ENCODE peak calls at places on chromosome 11, in nine cellular contexts. One of them, this sample, is unnamed.

GRCh38 chr11:1138053-1138452 is 19.7 kb upstream of the MUC5AC start:
- DNase-seq in heart right ventricle: no peak
- DNase-seq in heart left ventricle: no peak
- DNase-seq in cardiac muscle cell: no peak
- DNase-seq in neural progenitor cell: no peak
- DNase-seq in tibial artery: no peak
- DNase-seq in IMR-90: peak; percentile 82
- DNase-seq in Caco-2: no peak
- DNase-seq in transverse colon: no peak
- DNase-seq in this sample: no peak

GRCh38 chr11:35138606-35138948 is 394 bp upstream of the CD44 start:
- DNase-seq in heart right ventricle: no peak
- DNase-seq in heart left ventricle: no peak
- DNase-seq in cardiac muscle cell: peak; percentile 16
- DNase-seq in neural progenitor cell: no peak
- DNase-seq in tibial artery: no peak
- DNase-seq in IMR-90: no peak
- DNase-seq in Caco-2: no peak
- DNase-seq in transverse colon: no peak
- DNase-seq in this sample: no peak

GRCh38 chr11:74311352-74311926 is at the start of gene P4HA3:
- DNase-seq in heart right ventricle: peak; percentile 75
- DNase-seq in heart left ventricle: peak; percentile 68
- DNase-seq in cardiac muscle cell: peak; percentile 68
- DNase-seq in neural progenitor cell: peak; percentile 84
- DNase-seq in tibial artery: peak; percentile 55
- DNase-seq in IMR-90: peak; percentile 28
- DNase-seq in Caco-2: peak; percentile 86
- DNase-seq in transverse colon: peak; percentile 66
- DNase-seq in this sample: peak; percentile 24

GRCh38 chr11:104912102-104912501 is 13.8 kb upstream of the CASP12 start:
- DNase-seq in heart right ventricle: no peak
- DNase-seq in heart left ventricle: no peak
- DNase-seq in cardiac muscle cell: no peak
- DNase-seq in neural progenitor cell: no peak
- DNase-seq in tibial artery: no peak
- DNase-seq in IMR-90: no peak
- DNase-seq in Caco-2: no peak
- DNase-seq in transverse colon: no peak
- DNase-seq in this sample: no peak

GRCh38 chr11:109940816-109941215 is 152.4 kb upstream of the ZC3H12C start:
- DNase-seq in heart right ventricle: no peak
- DNase-seq in heart left ventricle: no peak
- DNase-seq in cardiac muscle cell: no peak
- DNase-seq in neural progenitor cell: no peak
- DNase-seq in tibial artery: no peak
- DNase-seq in IMR-90: peak; percentile 97
- DNase-seq in Caco-2: no peak
- DNase-seq in transverse colon: no peak
- DNase-seq in this sample: no peak

GRCh38 chr11:114172055-114172861 is 112.7 kb downstream of the ZBTB16 start:
- DNase-seq in heart right ventricle: no peak
- DNase-seq in heart left ventricle: no peak
- DNase-seq in cardiac muscle cell: no peak
- DNase-seq in neural progenitor cell: no peak
- DNase-seq in tibial artery: no peak
- DNase-seq in IMR-90: no peak
- DNase-seq in Caco-2: no peak
- DNase-seq in transverse colon: no peak
- DNase-seq in this sample: no peak

GRCh38 chr11:68312117-68312779 is at the start of gene LRP5:
- DNase-seq in heart right ventricle: no peak
- DNase-seq in heart left ventricle: peak; percentile 46
- DNase-seq in cardiac muscle cell: peak; percentile 71
- DNase-seq in neural progenitor cell: peak; percentile 73
- DNase-seq in tibial artery: no peak
- DNase-seq in IMR-90: peak; percentile 10
- DNase-seq in Caco-2: peak; percentile 58
- DNase-seq in transverse colon: peak; percentile 59
- DNase-seq in this sample: no peak

GRCh38 chr11:116691779-116692178 is 81.0 kb downstream of the BUD13 start:
- DNase-seq in heart right ventricle: peak; percentile 25
- DNase-seq in heart left ventricle: no peak
- DNase-seq in cardiac muscle cell: peak; percentile 63
- DNase-seq in neural progenitor cell: peak; percentile 75
- DNase-seq in tibial artery: no peak
- DNase-seq in IMR-90: peak; percentile 6
- DNase-seq in Caco-2: peak; percentile 78
- DNase-seq in transverse colon: peak; percentile 44
- DNase-seq in this sample: no peak

GRCh38 chr11:112780351-112781043 is 180.7 kb upstream of the NCAM1 start:
- DNase-seq in heart right ventricle: peak; percentile 61
- DNase-seq in heart left ventricle: peak; percentile 63
- DNase-seq in cardiac muscle cell: no peak
- DNase-seq in neural progenitor cell: no peak
- DNase-seq in tibial artery: no peak
- DNase-seq in IMR-90: peak; percentile 5
- DNase-seq in Caco-2: no peak
- DNase-seq in transverse colon: no peak
- DNase-seq in this sample: no peak

GRCh38 chr11:8068605-8069221 is 12.3 kb upstream of the TUB start:
- DNase-seq in heart right ventricle: peak; percentile 50
- DNase-seq in heart left ventricle: peak; percentile 72
- DNase-seq in cardiac muscle cell: peak; percentile 55
- DNase-seq in neural progenitor cell: no peak
- DNase-seq in tibial artery: peak; percentile 78
- DNase-seq in IMR-90: peak; percentile 91
- DNase-seq in Caco-2: no peak
- DNase-seq in transverse colon: peak; percentile 20
- DNase-seq in this sample: peak; percentile 62

GRCh38 chr11:61728940-61729219 is 23.6 kb upstream of the MYRF start:
- DNase-seq in heart right ventricle: no peak
- DNase-seq in heart left ventricle: no peak
- DNase-seq in cardiac muscle cell: no peak
- DNase-seq in neural progenitor cell: no peak
- DNase-seq in tibial artery: no peak
- DNase-seq in IMR-90: peak; percentile 50
- DNase-seq in Caco-2: no peak
- DNase-seq in transverse colon: no peak
- DNase-seq in this sample: no peak

GRCh38 chr11:66981976-66982578 is 7.0 kb downstream of the C11orf86 start:
- DNase-seq in heart right ventricle: peak; percentile 84
- DNase-seq in heart left ventricle: peak; percentile 91
- DNase-seq in cardiac muscle cell: no peak
- DNase-seq in neural progenitor cell: no peak
- DNase-seq in tibial artery: peak; percentile 90
- DNase-seq in IMR-90: peak; percentile 91
- DNase-seq in Caco-2: no peak
- DNase-seq in transverse colon: peak; percentile 89
- DNase-seq in this sample: peak; percentile 83

GRCh38 chr11:63919267-63920125 is 2.5 kb upstream of the RCOR2 start:
- DNase-seq in heart right ventricle: peak; percentile 75
- DNase-seq in heart left ventricle: peak; percentile 68
- DNase-seq in cardiac muscle cell: peak; percentile 79
- DNase-seq in neural progenitor cell: peak; percentile 94
- DNase-seq in tibial artery: no peak
- DNase-seq in IMR-90: no peak
- DNase-seq in Caco-2: no peak
- DNase-seq in transverse colon: peak; percentile 50
- DNase-seq in this sample: no peak

GRCh38 chr11:115944596-115944995 is 440.4 kb upstream of the CADM1 start:
- DNase-seq in heart right ventricle: no peak
- DNase-seq in heart left ventricle: no peak
- DNase-seq in cardiac muscle cell: no peak
- DNase-seq in neural progenitor cell: no peak
- DNase-seq in tibial artery: no peak
- DNase-seq in IMR-90: no peak
- DNase-seq in Caco-2: no peak
- DNase-seq in transverse colon: no peak
- DNase-seq in this sample: no peak

GRCh38 chr11:75840560-75840959 is 25.6 kb downstream of the UVRAG start:
- DNase-seq in heart right ventricle: no peak
- DNase-seq in heart left ventricle: no peak
- DNase-seq in cardiac muscle cell: no peak
- DNase-seq in neural progenitor cell: no peak
- DNase-seq in tibial artery: no peak
- DNase-seq in IMR-90: no peak
- DNase-seq in Caco-2: no peak
- DNase-seq in transverse colon: no peak
- DNase-seq in this sample: no peak

GRCh38 chr11:72523991-72524390 is 89.7 kb upstream of the CLPB start:
- DNase-seq in heart right ventricle: no peak
- DNase-seq in heart left ventricle: no peak
- DNase-seq in cardiac muscle cell: no peak
- DNase-seq in neural progenitor cell: no peak
- DNase-seq in tibial artery: no peak
- DNase-seq in IMR-90: no peak
- DNase-seq in Caco-2: no peak
- DNase-seq in transverse colon: no peak
- DNase-seq in this sample: no peak

GRCh38 chr11:2657697-2658284 is 42.0 kb downstream of the KCNQ1OT1 start:
- DNase-seq in heart right ventricle: no peak
- DNase-seq in heart left ventricle: no peak
- DNase-seq in cardiac muscle cell: no peak
- DNase-seq in neural progenitor cell: no peak
- DNase-seq in tibial artery: no peak
- DNase-seq in IMR-90: no peak
- DNase-seq in Caco-2: no peak
- DNase-seq in transverse colon: no peak
- DNase-seq in this sample: no peak
- H3K9me3 ChIP-seq in heart right ventricle: peaks cover 88% of the 10 kb centered on the region
- H3K9me3 ChIP-seq in heart left ventricle: no peaks in the 10 kb centered on the region
- H3K9me3 ChIP-seq in cardiac muscle cell: peaks cover 8% of the 10 kb centered on the region
- H3K9me3 ChIP-seq in neural progenitor cell: peaks cover 13% of the 10 kb centered on the region
- H3K9me3 ChIP-seq in tibial artery: peaks cover 22% of the 10 kb centered on the region
- H3K9me3 ChIP-seq in IMR-90: peaks cover 66% of the 10 kb centered on the region
- H3K9me3 ChIP-seq in Caco-2: peaks cover 78% of the 10 kb centered on the region
- H3K9me3 ChIP-seq in transverse colon: peaks cover 13% of the 10 kb centered on the region
- H3K9me3 ChIP-seq in this sample: no peaks in the 10 kb centered on the region

GRCh38 chr11:28770806-28771205 is 662.6 kb downstream of the METTL15 start:
- DNase-seq in heart right ventricle: no peak
- DNase-seq in heart left ventricle: no peak
- DNase-seq in cardiac muscle cell: no peak
- DNase-seq in neural progenitor cell: no peak
- DNase-seq in tibial artery: no peak
- DNase-seq in IMR-90: peak; percentile 26
- DNase-seq in Caco-2: no peak
- DNase-seq in transverse colon: no peak
- DNase-seq in this sample: no peak
- H3K9me3 ChIP-seq in heart right ventricle: peaks cover 31% of the 10 kb centered on the region
- H3K9me3 ChIP-seq in heart left ventricle: no peaks in the 10 kb centered on the region
- H3K9me3 ChIP-seq in cardiac muscle cell: no peaks in the 10 kb centered on the region
- H3K9me3 ChIP-seq in neural progenitor cell: no peaks in the 10 kb centered on the region
- H3K9me3 ChIP-seq in tibial artery: peaks cover 4% of the 10 kb centered on the region
- H3K9me3 ChIP-seq in IMR-90: peaks cover 8% of the 10 kb centered on the region
- H3K9me3 ChIP-seq in Caco-2: no peaks in the 10 kb centered on the region
- H3K9me3 ChIP-seq in transverse colon: no peaks in the 10 kb centered on the region
- H3K9me3 ChIP-seq in this sample: peaks cover 27% of the 10 kb centered on the region

GRCh38 chr11:12376259-12376971 is 956 bp upstream of the PARVA start:
- DNase-seq in heart right ventricle: peak; percentile 32
- DNase-seq in heart left ventricle: peak; percentile 75
- DNase-seq in cardiac muscle cell: no peak
- DNase-seq in neural progenitor cell: peak; percentile 18
- DNase-seq in tibial artery: peak; percentile 66
- DNase-seq in IMR-90: peak; percentile 91
- DNase-seq in Caco-2: no peak
- DNase-seq in transverse colon: peak; percentile 27
- DNase-seq in this sample: peak; percentile 41

GRCh38 chr11:12377824-12378593 is 638 bp downstream of the PARVA start:
- DNase-seq in heart right ventricle: peak; percentile 74
- DNase-seq in heart left ventricle: peak; percentile 65
- DNase-seq in cardiac muscle cell: peak; percentile 81
- DNase-seq in neural progenitor cell: peak; percentile 90
- DNase-seq in tibial artery: peak; percentile 72
- DNase-seq in IMR-90: peak; percentile 71
- DNase-seq in Caco-2: peak; percentile 78
- DNase-seq in transverse colon: peak; percentile 86
- DNase-seq in this sample: peak; percentile 52

GRCh38 chr11:12381875-12382274 is 4.5 kb downstream of the PARVA start:
- DNase-seq in heart right ventricle: no peak
- DNase-seq in heart left ventricle: no peak
- DNase-seq in cardiac muscle cell: no peak
- DNase-seq in neural progenitor cell: no peak
- DNase-seq in tibial artery: no peak
- DNase-seq in IMR-90: no peak
- DNase-seq in Caco-2: no peak
- DNase-seq in transverse colon: no peak
- DNase-seq in this sample: no peak

GRCh38 chr11:12380565-12381325 is 3.4 kb downstream of the PARVA start:
- DNase-seq in heart right ventricle: no peak
- DNase-seq in heart left ventricle: no peak
- DNase-seq in cardiac muscle cell: no peak
- DNase-seq in neural progenitor cell: no peak
- DNase-seq in tibial artery: no peak
- DNase-seq in IMR-90: no peak
- DNase-seq in Caco-2: no peak
- DNase-seq in transverse colon: no peak
- DNase-seq in this sample: no peak

DNA sequence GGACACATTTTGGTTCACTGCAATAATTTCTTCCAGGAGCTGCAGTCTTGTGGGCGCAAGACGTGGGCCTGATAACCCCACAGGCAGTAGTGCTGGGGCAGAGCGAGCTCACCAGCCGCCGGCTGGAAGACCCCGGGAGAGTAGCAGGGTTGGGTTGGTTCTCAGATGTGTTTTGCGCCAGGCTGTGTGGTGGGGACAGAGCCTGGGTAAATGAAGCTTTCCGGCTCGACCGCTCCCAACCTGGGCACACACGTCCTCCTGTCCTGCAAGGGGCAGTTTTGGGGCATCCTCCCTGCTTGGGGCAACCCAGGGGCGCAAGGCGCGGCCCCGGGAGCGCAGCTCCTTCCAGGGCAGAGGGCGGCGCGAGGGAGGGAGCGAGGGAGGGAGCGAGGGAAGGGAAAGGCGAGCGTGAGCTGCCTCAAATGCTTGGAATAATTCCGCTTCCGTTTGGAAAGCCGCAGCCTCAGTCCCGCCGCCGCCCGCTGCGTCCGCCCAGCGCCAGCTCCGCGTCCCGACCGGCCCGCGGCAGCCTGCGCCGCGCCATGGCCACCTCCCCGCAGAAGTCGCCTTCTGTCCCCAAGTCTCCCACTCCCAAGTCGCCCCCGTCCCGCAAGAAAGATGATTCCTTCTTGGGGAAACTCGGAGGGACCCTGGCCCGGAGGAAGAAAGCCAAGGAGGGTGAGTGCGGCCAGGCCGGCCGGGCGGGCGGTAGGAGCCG is at the start of gene PARVA:
- DNase-seq in heart right ventricle: peak; percentile 76
- DNase-seq in heart left ventricle: peak; percentile 72
- DNase-seq in cardiac muscle cell: peak; percentile 91
- DNase-seq in neural progenitor cell: peak; percentile 93
- DNase-seq in tibial artery: peak; percentile 38
- DNase-seq in IMR-90: peak; percentile 81
- DNase-seq in Caco-2: peak; percentile 78
- DNase-seq in transverse colon: peak; percentile 76
- DNase-seq in this sample: peak; percentile 36
- H3K9me3 ChIP-seq in heart right ventricle: no peaks in the 10 kb centered on the region
- H3K9me3 ChIP-seq in heart left ventricle: no peaks in the 10 kb centered on the region
- H3K9me3 ChIP-seq in cardiac muscle cell: no peaks in the 10 kb centered on the region
- H3K9me3 ChIP-seq in neural progenitor cell: no peaks in the 10 kb centered on the region
- H3K9me3 ChIP-seq in tibial artery: no peaks in the 10 kb centered on the region
- H3K9me3 ChIP-seq in IMR-90: no peaks in the 10 kb centered on the region
- H3K9me3 ChIP-seq in Caco-2: no peaks in the 10 kb centered on the region
- H3K9me3 ChIP-seq in transverse colon: no peaks in the 10 kb centered on the region
- H3K9me3 ChIP-seq in this sample: no peaks in the 10 kb centered on the region

GRCh38 chr11:70548976-70549375 is 150.6 kb downstream of the CTTN start:
- DNase-seq in heart right ventricle: no peak
- DNase-seq in heart left ventricle: no peak
- DNase-seq in cardiac muscle cell: no peak
- DNase-seq in neural progenitor cell: no peak
- DNase-seq in tibial artery: no peak
- DNase-seq in IMR-90: no peak
- DNase-seq in Caco-2: no peak
- DNase-seq in transverse colon: no peak
- DNase-seq in this sample: no peak
- H3K9me3 ChIP-seq in heart right ventricle: no peaks in the 10 kb centered on the region
- H3K9me3 ChIP-seq in heart left ventricle: no peaks in the 10 kb centered on the region
- H3K9me3 ChIP-seq in cardiac muscle cell: no peaks in the 10 kb centered on the region
- H3K9me3 ChIP-seq in neural progenitor cell: no peaks in the 10 kb centered on the region
- H3K9me3 ChIP-seq in tibial artery: no peaks in the 10 kb centered on the region
- H3K9me3 ChIP-seq in IMR-90: no peaks in the 10 kb centered on the region
- H3K9me3 ChIP-seq in Caco-2: no peaks in the 10 kb centered on the region
- H3K9me3 ChIP-seq in transverse colon: no peaks in the 10 kb centered on the region
- H3K9me3 ChIP-seq in this sample: no peaks in the 10 kb centered on the region